ENCODE peak calls at places on chromosomes 6 and 20, in six cellular contexts. One of them, this sample, is unnamed.

GRCh38 chr6:136077834-136078576 is 172.1 kb downstream of the MTFR2 start:
- DNase-seq in breast epithelium: no peak
- DNase-seq in heart left ventricle: no peak
- DNase-seq in Peyer's patch: no peak
- DNase-seq in ovary: no peak
- DNase-seq in A549: no peak
- DNase-seq in this sample: no peak

GRCh38 chr20:20731945-20732296 is 19.5 kb upstream of the RALGAPA2 start:
- DNase-seq in breast epithelium: no peak
- DNase-seq in heart left ventricle: no peak
- DNase-seq in Peyer's patch: no peak
- DNase-seq in ovary: no peak
- DNase-seq in A549: no peak
- DNase-seq in this sample: no peak

GRCh38 chr6:167564416-167565250 is 239.7 kb downstream of the TTLL2 start:
- DNase-seq in breast epithelium: peak; percentile 42
- DNase-seq in heart left ventricle: no peak
- DNase-seq in Peyer's patch: peak; percentile 28
- DNase-seq in ovary: no peak
- DNase-seq in A549: no peak
- DNase-seq in this sample: no peak

GRCh38 chr6:15456422-15456821 is 206.4 kb downstream of the DTNBP1 start:
- DNase-seq in breast epithelium: no peak
- DNase-seq in heart left ventricle: no peak
- DNase-seq in Peyer's patch: no peak
- DNase-seq in ovary: no peak
- DNase-seq in A549: no peak
- DNase-seq in this sample: no peak

GRCh38 chr6:52712136-52712535 is 41.2 kb downstream of the TMEM14A start:
- DNase-seq in breast epithelium: no peak
- DNase-seq in heart left ventricle: no peak
- DNase-seq in Peyer's patch: no peak
- DNase-seq in ovary: no peak
- DNase-seq in A549: no peak
- DNase-seq in this sample: no peak

GRCh38 chr20:8124639-8125038 is 7.4 kb upstream of the PLCB1 start:
- DNase-seq in breast epithelium: no peak
- DNase-seq in heart left ventricle: no peak
- DNase-seq in Peyer's patch: no peak
- DNase-seq in ovary: no peak
- DNase-seq in A549: no peak
- DNase-seq in this sample: no peak

GRCh38 chr6:2028457-2029038 is 216.9 kb downstream of the GMDS start:
- DNase-seq in breast epithelium: no peak
- DNase-seq in heart left ventricle: no peak
- DNase-seq in Peyer's patch: no peak
- DNase-seq in ovary: no peak
- DNase-seq in A549: peak; percentile 0
- DNase-seq in this sample: no peak

GRCh38 chr6:28817808-28818145 is 106.0 kb downstream of the TRIM27 start:
- DNase-seq in breast epithelium: no peak
- DNase-seq in heart left ventricle: no peak
- DNase-seq in Peyer's patch: no peak
- DNase-seq in ovary: no peak
- DNase-seq in A549: no peak
- DNase-seq in this sample: no peak

GRCh38 chr6:81105998-81106397 is 646.5 kb downstream of the TENT5A start:
- DNase-seq in breast epithelium: no peak
- DNase-seq in heart left ventricle: no peak
- DNase-seq in Peyer's patch: no peak
- DNase-seq in ovary: no peak
- DNase-seq in A549: no peak
- DNase-seq in this sample: no peak

GRCh38 chr20:36604952-36605308 is 649 bp upstream of the RAB5IF start:
- DNase-seq in breast epithelium: no peak
- DNase-seq in heart left ventricle: peak; percentile 33
- DNase-seq in Peyer's patch: peak; percentile 87
- DNase-seq in ovary: peak; percentile 48
- DNase-seq in A549: no peak
- DNase-seq in this sample: peak; percentile 58

GRCh38 chr20:4821590-4821989 is 99.9 kb downstream of the PRND start:
- DNase-seq in breast epithelium: no peak
- DNase-seq in heart left ventricle: no peak
- DNase-seq in Peyer's patch: no peak
- DNase-seq in ovary: no peak
- DNase-seq in A549: no peak
- DNase-seq in this sample: no peak

GRCh38 chr6:23218751-23219150 is 649.4 kb downstream of the HDGFL1 start:
- DNase-seq in breast epithelium: no peak
- DNase-seq in heart left ventricle: no peak
- DNase-seq in Peyer's patch: no peak
- DNase-seq in ovary: no peak
- DNase-seq in A549: no peak
- DNase-seq in this sample: no peak

GRCh38 chr6:111727798-111728197 is 122.1 kb upstream of the TRAF3IP2 start:
- DNase-seq in breast epithelium: no peak
- DNase-seq in heart left ventricle: no peak
- DNase-seq in Peyer's patch: no peak
- DNase-seq in ovary: no peak
- DNase-seq in A549: peak; percentile 12
- DNase-seq in this sample: no peak
- TF ChIP-seq CTCF in breast epithelium: no peak
- TF ChIP-seq CTCF in heart left ventricle: peak; percentile 39
- TF ChIP-seq CTCF in Peyer's patch: peak; percentile 12
- TF ChIP-seq CTCF in ovary: no peak
- TF ChIP-seq CTCF in A549: no peak
- TF ChIP-seq CTCF in this sample: no peak

GRCh38 chr6:32127409-32127716 is 683 bp downstream of the ATF6B start:
- DNase-seq in breast epithelium: no peak
- DNase-seq in heart left ventricle: no peak
- DNase-seq in Peyer's patch: no peak
- DNase-seq in ovary: no peak
- DNase-seq in A549: no peak
- DNase-seq in this sample: no peak

GRCh38 chr6:32129297-32130088 is 595 bp downstream of the FKBPL start:
- DNase-seq in breast epithelium: no peak
- DNase-seq in heart left ventricle: no peak
- DNase-seq in Peyer's patch: no peak
- DNase-seq in ovary: no peak
- DNase-seq in A549: no peak
- DNase-seq in this sample: no peak

GRCh38 chr6:32128751-32129296 is 778 bp upstream of the ATF6B start:
- DNase-seq in breast epithelium: no peak
- DNase-seq in heart left ventricle: no peak
- DNase-seq in Peyer's patch: no peak
- DNase-seq in ovary: no peak
- DNase-seq in A549: no peak
- DNase-seq in this sample: no peak

GRCh38 chr6:32126880-32127279 is 1.2 kb downstream of the ATF6B start:
- DNase-seq in breast epithelium: no peak
- DNase-seq in heart left ventricle: no peak
- DNase-seq in Peyer's patch: no peak
- DNase-seq in ovary: no peak
- DNase-seq in A549: no peak
- DNase-seq in this sample: no peak

DNA sequence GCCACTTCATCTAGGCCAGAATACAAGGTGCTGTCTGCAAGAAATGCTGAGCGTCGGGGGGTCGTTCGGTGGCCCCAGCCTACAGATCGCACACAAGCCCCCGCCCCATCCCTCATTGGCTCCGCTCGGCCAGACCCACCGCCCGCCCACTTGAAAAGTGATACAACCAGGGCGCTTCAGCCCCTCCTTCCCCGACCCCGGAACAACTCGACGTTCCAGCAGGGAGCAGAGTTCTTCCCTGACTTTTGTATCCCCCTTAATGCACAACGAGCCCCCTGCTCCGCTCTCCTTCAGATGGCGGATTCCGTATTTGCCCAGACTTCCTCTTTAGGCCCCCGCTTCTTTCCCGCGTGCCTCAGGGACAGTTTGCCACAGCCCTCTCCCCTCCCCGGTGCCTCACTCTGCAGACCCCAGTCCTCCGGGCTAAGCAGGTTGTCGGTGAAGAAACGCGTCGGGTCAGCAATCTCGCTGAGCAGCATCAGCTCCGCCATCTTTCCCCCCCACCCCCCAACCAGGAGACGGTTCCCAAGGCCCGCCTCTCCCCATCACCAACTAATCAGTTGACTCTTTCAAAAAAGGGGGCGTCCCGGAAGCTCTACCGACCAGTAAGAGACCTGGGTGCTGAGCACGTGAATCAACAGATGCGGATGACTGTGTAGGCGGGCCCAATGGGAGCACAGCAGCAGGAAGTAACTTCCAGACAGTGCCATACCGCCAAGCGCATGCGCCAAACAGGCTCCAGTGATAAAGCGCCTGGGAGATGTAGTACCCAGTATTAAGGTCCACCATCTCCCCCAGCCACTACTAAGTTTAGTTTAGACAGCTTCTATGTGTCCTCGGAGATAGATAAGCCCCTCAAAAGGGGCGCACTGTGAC is at the start of gene ATF6B:
- DNase-seq in breast epithelium: peak; percentile 97
- DNase-seq in heart left ventricle: peak; percentile 99
- DNase-seq in Peyer's patch: peak; percentile 99
- DNase-seq in ovary: peak; percentile 99
- DNase-seq in A549: peak; percentile 99
- DNase-seq in this sample: no peak
- TF ChIP-seq POLR2A in breast epithelium: peak; percentile 72
- TF ChIP-seq POLR2A in heart left ventricle: peak; percentile 43
- TF ChIP-seq POLR2A in Peyer's patch: peak; percentile 49
- TF ChIP-seq POLR2A in ovary: peak; percentile 68
- TF ChIP-seq POLR2A in A549: peak; percentile 33
- TF ChIP-seq POLR2A in this sample: no peak

DNA sequence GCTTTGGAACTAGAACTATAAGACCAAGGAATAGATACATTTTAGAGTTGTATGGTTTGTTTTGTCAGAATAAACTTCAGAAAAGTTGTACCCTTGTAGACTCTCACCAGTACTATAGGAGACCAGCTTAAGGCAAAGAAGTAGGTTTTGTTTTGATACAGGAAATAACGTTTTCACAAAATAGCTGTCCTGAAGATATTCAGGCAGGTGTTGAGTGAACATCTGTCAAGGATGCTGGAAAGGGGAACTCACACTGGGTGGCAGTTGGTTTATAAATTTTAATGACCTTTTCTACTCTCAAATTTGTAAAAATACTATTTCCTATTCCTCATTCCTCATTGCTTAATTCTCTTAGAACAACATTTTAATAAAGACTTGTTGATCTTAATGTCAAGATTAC is 174.0 kb upstream of the MAN1A1 start:
- DNase-seq in breast epithelium: no peak
- DNase-seq in heart left ventricle: no peak
- DNase-seq in Peyer's patch: no peak
- DNase-seq in ovary: no peak
- DNase-seq in A549: no peak
- DNase-seq in this sample: no peak
- TF ChIP-seq CTCF in breast epithelium: no peak
- TF ChIP-seq CTCF in heart left ventricle: no peak
- TF ChIP-seq CTCF in Peyer's patch: no peak
- TF ChIP-seq CTCF in ovary: no peak
- TF ChIP-seq CTCF in A549: no peak
- TF ChIP-seq CTCF in this sample: no peak

GRCh38 chr6:46011241-46012085 is 4.2 kb downstream of the CLIC5 start:
- DNase-seq in breast epithelium: no peak
- DNase-seq in heart left ventricle: no peak
- DNase-seq in Peyer's patch: peak; percentile 87
- DNase-seq in ovary: no peak
- DNase-seq in A549: no peak
- DNase-seq in this sample: no peak
- TF ChIP-seq POLR2A in breast epithelium: no peak
- TF ChIP-seq POLR2A in heart left ventricle: no peak
- TF ChIP-seq POLR2A in Peyer's patch: no peak
- TF ChIP-seq POLR2A in ovary: no peak
- TF ChIP-seq POLR2A in A549: no peak
- TF ChIP-seq POLR2A in this sample: no peak

GRCh38 chr20:12180107-12180661 is 262.5 kb downstream of the BTBD3 start:
- DNase-seq in breast epithelium: no peak
- DNase-seq in heart left ventricle: no peak
- DNase-seq in Peyer's patch: no peak
- DNase-seq in ovary: no peak
- DNase-seq in A549: no peak
- DNase-seq in this sample: no peak

GRCh38 chr20:12177657-12178293 is 260.1 kb downstream of the BTBD3 start:
- DNase-seq in breast epithelium: no peak
- DNase-seq in heart left ventricle: no peak
- DNase-seq in Peyer's patch: peak; percentile 60
- DNase-seq in ovary: no peak
- DNase-seq in A549: no peak
- DNase-seq in this sample: no peak

GRCh38 chr20:12175538-12175937 is 257.8 kb downstream of the BTBD3 start:
- DNase-seq in breast epithelium: no peak
- DNase-seq in heart left ventricle: no peak
- DNase-seq in Peyer's patch: peak; percentile 47
- DNase-seq in ovary: no peak
- DNase-seq in A549: no peak
- DNase-seq in this sample: no peak

DNA sequence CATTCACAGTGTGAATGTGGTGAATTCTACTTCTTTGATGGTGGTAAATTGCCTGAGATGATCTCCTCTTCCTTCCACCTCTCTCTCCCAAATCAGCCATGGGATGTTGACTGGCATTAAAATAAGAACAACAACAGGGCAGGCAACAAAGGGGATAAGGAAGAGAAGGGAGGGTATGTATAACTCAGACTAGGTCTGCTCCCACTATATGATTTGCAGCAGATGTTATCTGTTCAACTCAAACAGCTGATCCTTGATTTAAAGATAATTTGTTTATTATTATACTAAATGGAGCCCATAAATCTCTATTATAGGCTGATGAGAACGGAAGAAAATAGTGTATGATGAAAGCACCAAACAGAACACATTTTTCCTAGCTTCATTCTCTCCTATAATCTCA is 262.0 kb downstream of the BTBD3 start:
- DNase-seq in breast epithelium: no peak
- DNase-seq in heart left ventricle: no peak
- DNase-seq in Peyer's patch: no peak
- DNase-seq in ovary: no peak
- DNase-seq in A549: no peak
- DNase-seq in this sample: no peak
- TF ChIP-seq CTCF in breast epithelium: no peak
- TF ChIP-seq CTCF in heart left ventricle: no peak
- TF ChIP-seq CTCF in Peyer's patch: no peak
- TF ChIP-seq CTCF in ovary: no peak
- TF ChIP-seq CTCF in A549: no peak
- TF ChIP-seq CTCF in this sample: no peak

This sample was measured in upper lobe of left lung.